ENCODE peak calls at places on chromosomes 6 and 20, in eight cellular contexts. H is pancreas; F is CD8-positive, alpha-beta memory T cell; W is heart left ventricle; P is uterus; X is sigmoid colon; U is ovary; C is Peyer's patch. Q is an unnamed sample.
A peak's percentile ranks its signal among the peaks of the same experiment; 100 is the strongest.

GRCh38 chr6:41704656-41705328 is 30.6 kb downstream of the TFEB start:
- DNase-seq in H (no peak), C (no peak), P (no peak), F (no peak), W (no peak), X (no peak), U (no peak), Q (no peak)

GRCh38 chr20:21511850-21512633 is 1.8 kb downstream of the NKX2-2 start:
- DNase-seq in F (no peak), C (no peak), P (no peak), U (no peak), W (no peak), X (no peak), H (no peak), Q (no peak)

GRCh38 chr6:49001856-49002255 is 461.2 kb downstream of the MMUT start:
- DNase-seq in W (no peak), F (no peak), X (no peak), H (no peak), U (no peak), P (no peak), C (no peak), Q (peak; percentile 31)

GRCh38 chr20:54134445-54135220 is 39.2 kb downstream of the CYP24A1 start:
- DNase-seq in X (no peak), P (no peak), F (no peak), C (no peak), H (no peak), U (no peak), W (no peak), Q (peak; percentile 92)

GRCh38 chr6:95543798-95544197 is 33.5 kb upstream of the MANEA start:
- DNase-seq in P (no peak), U (no peak), F (no peak), C (no peak), H (no peak), W (no peak), X (no peak), Q (no peak)

GRCh38 chr6:36209606-36210005 is 13.1 kb downstream of the BRPF3 start:
- DNase-seq in P (no peak), H (no peak), C (no peak), X (no peak), F (no peak), W (no peak), U (no peak), Q (no peak)

GRCh38 chr6:136401749-136402148 is 112.1 kb upstream of the BCLAF1 start:
- DNase-seq in C (no peak), F (no peak), H (no peak), U (no peak), X (no peak), W (no peak), P (no peak), Q (peak; percentile 26)

GRCh38 chr6:44051516-44051915 is 75.7 kb downstream of the MRPL14 start:
- DNase-seq in W (no peak), H (no peak), U (no peak), F (no peak), C (no peak), P (peak; percentile 79), X (no peak), Q (peak; percentile 74)

GRCh38 chr6:102950967-102951366 is 1557.5 kb downstream of the GRIK2 start:
- DNase-seq in F (no peak), X (no peak), C (no peak), W (no peak), U (no peak), H (no peak), P (no peak), Q (no peak)

GRCh38 chr20:23187759-23188158 is 101.6 kb upstream of the CD93 start:
- DNase-seq in H (peak; percentile 80), C (no peak), W (peak; percentile 47), P (no peak), X (no peak), U (no peak), F (no peak), Q (peak; percentile 52)

GRCh38 chr20:63939061-63939935 is 16.9 kb downstream of the UCKL1 start:
- DNase-seq in U (no peak), X (peak; percentile 63), F (no peak), C (no peak), W (peak; percentile 16), H (peak; percentile 33), P (no peak), Q (no peak)

GRCh38 chr6:90008908-90009501 is 114.7 kb downstream of the GJA10 start:
- DNase-seq in H (no peak), U (no peak), F (no peak), W (no peak), P (no peak), X (no peak), C (no peak), Q (peak; percentile 91)

GRCh38 chr6:32188381-32189081 is 1.5 kb downstream of the PBX2 start:
- DNase-seq in P (peak; percentile 73), X (peak; percentile 81), U (no peak), C (no peak), F (no peak), W (no peak), H (no peak), Q (no peak)

GRCh38 chr6:32190054-32190945 is at the start of gene PBX2:
- DNase-seq in H (peak; percentile 86), C (peak; percentile 96), W (peak; percentile 97), F (peak; percentile 69), U (peak; percentile 90), P (peak; percentile 97), X (peak; percentile 98), Q (peak; percentile 72)

GRCh38 chr6:32190946-32191677 is 1.1 kb upstream of the PBX2 start:
- DNase-seq in F (no peak), C (no peak), P (no peak), H (no peak), X (no peak), U (peak; percentile 53), W (no peak), Q (no peak)

GRCh38 chr6:32189742-32190053 is 304 bp downstream of the PBX2 start:
- DNase-seq in W (no peak), X (no peak), P (no peak), U (peak; percentile 80), F (peak; percentile 21), H (no peak), C (no peak), Q (no peak)

GRCh38 chr6:32189082-32189741 is 790 bp downstream of the PBX2 start:
- DNase-seq in W (no peak), H (no peak), C (no peak), F (no peak), X (no peak), U (no peak), P (no peak), Q (no peak)
- H3K36me3 ChIP-seq in W (no peaks in the 10 kb centered on the region), H (no peaks in the 10 kb centered on the region), C (peaks cover 23% of the 10 kb centered on the region), F (peaks cover 27% of the 10 kb centered on the region), X (peaks cover 23% of the 10 kb centered on the region), U (no peaks in the 10 kb centered on the region), P (no peaks in the 10 kb centered on the region), Q (peaks cover 5% of the 10 kb centered on the region)

DNA sequence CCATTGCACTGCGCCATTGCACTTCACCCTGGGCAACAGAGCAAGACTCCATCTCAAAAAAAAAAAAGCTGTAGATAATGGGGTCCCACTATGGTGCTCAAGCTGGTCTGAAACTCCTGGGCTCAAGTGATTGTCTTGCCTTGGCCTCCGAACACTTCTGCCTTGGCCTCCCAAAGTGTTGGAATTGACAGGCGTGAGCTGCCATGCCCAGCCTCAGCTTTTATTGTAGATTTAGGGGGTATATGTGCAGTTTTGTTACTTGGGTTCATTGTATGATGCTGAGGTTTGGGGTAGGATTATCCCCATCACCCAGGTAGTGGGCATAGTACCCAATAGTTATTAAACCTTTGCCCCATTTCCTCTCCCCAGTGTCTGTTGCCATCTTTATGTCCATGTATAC is 11.4 kb downstream of the HSPA1B start:
- DNase-seq in W (no peak), X (no peak), H (no peak), P (no peak), U (no peak), F (no peak), C (no peak), Q (no peak)
- H3K4me3 ChIP-seq in W (no peak overlapping the region), X (no peak overlapping the region), H (no peak overlapping the region), P (no peak overlapping the region), U (no peak overlapping the region), F (no peak overlapping the region), C (no peak overlapping the region), Q (no peak overlapping the region)

GRCh38 chr6:98824907-98825601 is 9.3 kb upstream of the POU3F2 start:
- DNase-seq in F (no peak), P (no peak), W (no peak), X (no peak), H (no peak), C (no peak), U (no peak), Q (no peak)

GRCh38 chr6:98825602-98826230 is 8.7 kb upstream of the POU3F2 start:
- DNase-seq in X (no peak), U (no peak), W (no peak), F (no peak), H (no peak), P (no peak), C (no peak), Q (no peak)

GRCh38 chr6:98823428-98823827 is 10.9 kb upstream of the POU3F2 start:
- DNase-seq in F (no peak), C (no peak), H (no peak), W (no peak), X (no peak), P (no peak), U (no peak), Q (no peak)

GRCh38 chr6:98823845-98824162 is 10.6 kb upstream of the POU3F2 start:
- DNase-seq in P (no peak), U (no peak), X (no peak), F (no peak), H (no peak), C (no peak), W (no peak), Q (no peak)

DNA sequence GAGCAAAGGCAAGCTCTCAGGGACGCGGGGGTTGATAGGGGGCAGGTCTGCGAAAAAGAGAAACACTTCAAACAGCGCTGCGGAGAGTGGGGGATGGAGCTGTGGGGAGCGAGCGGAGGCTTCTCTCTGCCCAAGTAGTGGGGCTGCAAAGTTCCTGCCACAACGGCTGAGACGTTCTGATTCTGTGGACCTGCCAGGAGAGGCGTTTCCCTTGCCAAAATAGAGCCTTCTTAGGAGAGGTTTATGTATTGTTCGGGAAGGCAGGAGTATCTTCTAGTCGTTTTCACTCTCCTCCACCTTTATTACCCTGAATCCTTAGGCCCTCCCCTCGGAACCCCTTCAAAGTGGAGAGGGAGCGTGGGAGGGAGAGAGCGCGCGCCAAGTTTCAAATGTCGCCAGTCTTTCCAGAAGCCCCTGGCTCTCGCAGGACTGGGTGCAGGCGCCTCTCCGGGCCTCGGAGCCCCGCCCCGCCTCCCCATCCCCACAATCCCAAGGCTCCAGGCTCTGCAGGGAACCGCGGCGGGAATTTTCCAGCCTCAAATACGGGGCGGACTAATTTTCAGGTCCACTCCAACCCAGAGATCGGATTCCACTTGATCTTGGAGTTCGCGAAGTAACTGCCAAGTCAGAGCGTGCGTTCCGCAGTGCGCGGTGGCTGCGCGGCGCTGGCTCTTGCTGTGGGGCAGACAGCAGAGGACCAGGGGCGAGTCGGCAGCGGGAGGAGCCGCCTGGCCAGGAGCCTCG is 10.0 kb upstream of the POU3F2 start:
- DNase-seq in H (no peak), C (no peak), X (no peak), U (no peak), P (no peak), F (no peak), W (no peak), Q (no peak)
- H3K27me3 ChIP-seq in H (peaks cover 37% of the 10 kb centered on the region), C (no peaks in the 10 kb centered on the region), X (peaks cover 60% of the 10 kb centered on the region), U (no peaks in the 10 kb centered on the region), P (peaks cover 71% of the 10 kb centered on the region), F (peaks cover 40% of the 10 kb centered on the region), W (peaks cover 98% of the 10 kb centered on the region), Q (peaks cover 52% of the 10 kb centered on the region)

DNA sequence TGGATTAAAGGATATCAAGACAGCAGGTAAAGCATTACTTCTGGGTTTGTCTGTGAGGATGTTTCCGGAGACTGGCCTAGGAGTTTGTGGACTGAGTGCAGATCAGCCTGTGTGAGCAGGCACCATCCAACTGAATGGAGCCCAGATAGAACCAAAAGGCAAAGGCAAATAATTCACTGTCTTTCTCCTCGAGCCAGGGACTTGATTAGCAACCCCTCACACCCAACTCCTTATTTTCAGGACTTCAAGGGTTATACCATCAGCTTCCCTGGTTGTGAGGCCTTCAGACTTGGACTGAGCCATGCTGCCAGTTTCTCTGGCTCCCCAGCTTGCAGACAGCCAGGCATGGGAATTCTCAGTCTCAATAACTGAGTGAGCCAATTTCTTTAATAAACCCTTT is 19.3 kb downstream of the PSMB1 start:
- DNase-seq in U (no peak), F (no peak), X (no peak), P (no peak), C (no peak), H (no peak), W (no peak), Q (no peak)
- H3K36me3 ChIP-seq in U (no peaks in the 10 kb centered on the region), F (peaks cover 48% of the 10 kb centered on the region), X (peaks cover 69% of the 10 kb centered on the region), P (no peaks in the 10 kb centered on the region), C (peaks cover 62% of the 10 kb centered on the region), H (peaks cover 46% of the 10 kb centered on the region), W (peaks cover 37% of the 10 kb centered on the region), Q (peaks cover 12% of the 10 kb centered on the region)

Q was measured in bronchial epithelial cell.